ENCODE peak calls at places on chromosomes 12 and 14, in ten cellular contexts. L is ascending aorta; G is GM23338; H is colonic mucosa; Y is effector memory CD4-positive, alpha-beta T cell; S is GM23248; D is HAP-1; T is endodermal cell; V is uterus; B is spleen. N is an unnamed sample.

GRCh38 chr14:59337151-59337611 is 128.0 kb downstream of the GPR135 start:
- DNase-seq in L (peak; percentile 14), G (peak; percentile 21), H (no peak), Y (no peak), S (peak; percentile 67), D (no peak), T (no peak), V (peak; percentile 81), B (no peak), N (no peak)

GRCh38 chr14:75554482-75554881 is 23.9 kb upstream of the FLVCR2 start:
- DNase-seq in L (no peak), G (no peak), H (no peak), Y (no peak), S (peak; percentile 18), D (no peak), T (no peak), V (no peak), B (no peak), N (no peak)

GRCh38 chr12:121186826-121187225 is 23.1 kb upstream of the P2RX4 start:
- DNase-seq in L (no peak), G (no peak), H (no peak), Y (no peak), S (no peak), D (no peak), T (no peak), V (no peak), B (no peak), N (no peak)

GRCh38 chr12:31991146-31991545 is 31.9 kb downstream of the RESF1 start:
- DNase-seq in L (no peak), G (no peak), H (no peak), Y (no peak), S (no peak), D (no peak), T (no peak), V (no peak), B (no peak), N (no peak)

GRCh38 chr14:99265571-99265970 is 6.4 kb downstream of the BCL11B start:
- DNase-seq in L (no peak), G (no peak), H (no peak), Y (no peak), S (no peak), D (no peak), T (no peak), V (no peak), B (no peak), N (no peak)

GRCh38 chr12:98725481-98726247 is 80.6 kb downstream of the APAF1 start:
- DNase-seq in L (no peak), G (peak; percentile 75), H (no peak), Y (no peak), S (peak; percentile 84), D (peak; percentile 71), T (peak; percentile 91), V (peak; percentile 51), B (no peak), N (no peak)

GRCh38 chr14:63770187-63770807 is 42.4 kb upstream of the SGPP1 start:
- DNase-seq in L (no peak), G (peak; percentile 67), H (peak; percentile 55), Y (peak; percentile 32), S (peak; percentile 73), D (peak; percentile 65), T (peak; percentile 68), V (no peak), B (no peak), N (no peak)

GRCh38 chr14:75636100-75636692 is 24.5 kb downstream of the ERG28 start:
- DNase-seq in L (no peak), G (peak; percentile 27), H (no peak), Y (no peak), S (peak; percentile 55), D (no peak), T (no peak), V (no peak), B (no peak), N (no peak)

GRCh38 chr12:94305293-94305957 is 154.2 kb downstream of the CEP83 start:
- DNase-seq in L (no peak), G (peak; percentile 33), H (no peak), Y (no peak), S (peak; percentile 29), D (no peak), T (no peak), V (no peak), B (no peak), N (no peak)

GRCh38 chr12:41277019-41277770 is 89.1 kb downstream of the PDZRN4 start:
- DNase-seq in L (no peak), G (peak; percentile 65), H (no peak), Y (no peak), S (peak; percentile 75), D (peak; percentile 53), T (peak; percentile 61), V (no peak), B (no peak), N (no peak)

GRCh38 chr14:53103941-53104340 is 49.2 kb downstream of the DDHD1 start:
- DNase-seq in L (no peak), G (no peak), H (no peak), Y (no peak), S (no peak), D (no peak), T (no peak), V (no peak), B (no peak), N (no peak)

GRCh38 chr12:49982246-49983229 is 9.8 kb downstream of the AQP6 start:
- DNase-seq in L (no peak), G (no peak), H (no peak), Y (no peak), S (peak; percentile 63), D (no peak), T (peak; percentile 31), V (no peak), B (no peak), N (no peak)

GRCh38 chr12:49985981-49986380 is 13.2 kb downstream of the AQP6 start:
- DNase-seq in L (no peak), G (no peak), H (no peak), Y (no peak), S (peak; percentile 28), D (no peak), T (peak; percentile 42), V (no peak), B (no peak), N (no peak)

GRCh38 chr12:49984476-49984890 is 11.7 kb downstream of the AQP6 start:
- DNase-seq in L (no peak), G (no peak), H (no peak), Y (no peak), S (no peak), D (no peak), T (peak; percentile 54), V (no peak), B (no peak), N (no peak)

GRCh38 chr12:49983892-49984291 is 11.1 kb downstream of the AQP6 start:
- DNase-seq in L (no peak), G (no peak), H (no peak), Y (no peak), S (peak; percentile 87), D (no peak), T (peak; percentile 71), V (no peak), B (no peak), N (no peak)

GRCh38 chr12:49984960-49985359 is 12.2 kb downstream of the AQP6 start:
- DNase-seq in L (no peak), G (no peak), H (no peak), Y (no peak), S (no peak), D (no peak), T (no peak), V (no peak), B (no peak), N (no peak)
- H3K4me1 ChIP-seq in L (no peaks in the 10 kb centered on the region), G (peaks cover 9% of the 10 kb centered on the region), H (no peaks in the 10 kb centered on the region), Y (no peaks in the 10 kb centered on the region), S (peaks cover 25% of the 10 kb centered on the region), D (no peaks in the 10 kb centered on the region), T (peaks cover 26% of the 10 kb centered on the region), V (no peaks in the 10 kb centered on the region), B (no peaks in the 10 kb centered on the region), N (no peaks in the 10 kb centered on the region)

GRCh38 chr14:56136571-56137498 is 18.6 kb downstream of the PELI2 start:
- DNase-seq in L (no peak), G (no peak), H (no peak), Y (no peak), S (no peak), D (no peak), T (no peak), V (no peak), B (no peak), N (no peak)
- H3K4me1 ChIP-seq in L (no peaks in the 10 kb centered on the region), G (peaks cover 64% of the 10 kb centered on the region), H (no peaks in the 10 kb centered on the region), Y (no peaks in the 10 kb centered on the region), S (peaks cover 4% of the 10 kb centered on the region), D (peaks cover 9% of the 10 kb centered on the region), T (no peaks in the 10 kb centered on the region), V (no peaks in the 10 kb centered on the region), B (no peaks in the 10 kb centered on the region), N (peaks cover 4% of the 10 kb centered on the region)

GRCh38 chr12:174596-174995 is 39.4 kb downstream of the SLC6A12 start:
- DNase-seq in L (no peak), G (no peak), H (no peak), Y (no peak), S (no peak), D (no peak), T (no peak), V (no peak), B (no peak), N (no peak)

GRCh38 chr12:177336-177979 is 36.5 kb downstream of the SLC6A12 start:
- DNase-seq in L (no peak), G (no peak), H (no peak), Y (no peak), S (no peak), D (no peak), T (no peak), V (no peak), B (no peak), N (no peak)

GRCh38 chr12:175250-175649 is 38.7 kb downstream of the SLC6A12 start:
- DNase-seq in L (no peak), G (no peak), H (no peak), Y (no peak), S (peak; percentile 19), D (no peak), T (no peak), V (no peak), B (no peak), N (no peak)

GRCh38 chr12:176321-177181 is 37.4 kb downstream of the SLC6A12 start:
- DNase-seq in L (no peak), G (no peak), H (peak; percentile 68), Y (no peak), S (peak; percentile 55), D (no peak), T (no peak), V (no peak), B (no peak), N (peak; percentile 79)

GRCh38 chr12:175759-176158 is 38.2 kb downstream of the SLC6A12 start:
- DNase-seq in L (no peak), G (no peak), H (no peak), Y (no peak), S (no peak), D (no peak), T (no peak), V (no peak), B (no peak), N (no peak)
- H3K4me1 ChIP-seq in L (peaks cover 2% of the 10 kb centered on the region), G (no peaks in the 10 kb centered on the region), H (no peaks in the 10 kb centered on the region), Y (no peaks in the 10 kb centered on the region), S (peaks cover 6% of the 10 kb centered on the region), D (no peaks in the 10 kb centered on the region), T (peaks cover 7% of the 10 kb centered on the region), V (no peaks in the 10 kb centered on the region), B (peaks cover 5% of the 10 kb centered on the region), N (no peaks in the 10 kb centered on the region)

DNA sequence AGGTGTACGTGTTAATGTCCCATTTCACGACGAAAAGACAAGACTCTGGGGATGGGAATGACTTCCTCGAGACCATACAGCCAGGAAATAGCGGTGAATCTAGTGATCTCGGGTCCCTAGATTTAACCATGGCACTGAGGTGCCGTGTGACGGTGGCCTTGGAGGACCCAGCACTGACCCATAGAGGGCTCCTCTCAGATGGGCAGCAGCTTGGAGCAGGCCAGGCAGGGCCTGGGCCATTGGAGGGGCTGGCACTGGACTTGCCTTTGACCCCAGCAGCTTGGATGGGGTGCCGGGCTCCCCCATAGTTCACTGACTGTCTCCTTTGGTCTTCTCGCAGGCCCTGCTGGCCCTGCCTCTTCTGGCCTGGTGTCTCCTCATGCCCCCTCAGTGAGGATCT is 5.4 kb downstream of the TCL1B start:
- DNase-seq in L (no peak), G (no peak), H (no peak), Y (no peak), S (no peak), D (no peak), T (peak; percentile 43), V (no peak), B (no peak), N (no peak)
- H3K4me1 ChIP-seq in L (no peaks in the 10 kb centered on the region), G (peaks cover 20% of the 10 kb centered on the region), H (no peaks in the 10 kb centered on the region), Y (no peaks in the 10 kb centered on the region), S (no peaks in the 10 kb centered on the region), D (no peaks in the 10 kb centered on the region), T (no peaks in the 10 kb centered on the region), V (no peaks in the 10 kb centered on the region), B (no peaks in the 10 kb centered on the region), N (no peaks in the 10 kb centered on the region)

N was measured in mucosa of descending colon.